ENCODE peak calls at places on chromosomes 2 and 18, in nine cellular contexts. B is HepG2, A is neural progenitor cell, X is IMR-90, L is trophoblast cell, V is mammary epithelial cell, U is SK-N-SH, R is neuronal stem cell, C is fibroblast of lung. S is an unnamed sample.

GRCh38 chr2:64327510-64328414 is 126.2 kb upstream of the LGALSL start:
- DNase-seq in V (no peak), U (peak), X (no peak), A (peak), C (peak), R (no peak), L (peak), B (no peak), S (no peak)

GRCh38 chr18:27661320-27662049 is 476.4 kb upstream of the CHST9 start:
- DNase-seq in X (no peak), L (no peak), V (no peak), A (peak), R (peak), B (no peak), C (no peak), U (no peak), S (no peak)

GRCh38 chr2:217832987-217833386 is 169.8 kb downstream of the TNS1 start:
- DNase-seq in A (no peak), R (no peak), V (no peak), C (no peak), L (no peak), B (no peak), X (no peak), U (no peak), S (no peak)

GRCh38 chr2:209663149-209663548 is 108.5 kb upstream of the UNC80 start:
- DNase-seq in A (peak), L (no peak), B (no peak), U (peak), C (peak), R (no peak), X (peak), V (no peak), S (no peak)

GRCh38 chr2:107712857-107713256 is 113.8 kb upstream of the RGPD4 start:
- DNase-seq in C (no peak), B (no peak), V (no peak), X (no peak), U (no peak), R (no peak), L (peak), A (no peak), S (no peak)

GRCh38 chr2:174730530-174731018 is 33.7 kb downstream of the CHRNA1 start:
- DNase-seq in V (no peak), R (no peak), C (no peak), X (no peak), B (no peak), A (peak), U (peak), L (peak), S (no peak)

GRCh38 chr2:239927424-239927981 is 97.6 kb downstream of the NDUFA10 start:
- DNase-seq in R (no peak), B (peak), C (peak), V (peak), L (peak), X (peak), U (no peak), A (no peak), S (no peak)

GRCh38 chr2:138516030-138516704 is 14.6 kb downstream of the SPOPL start:
- DNase-seq in A (no peak), B (peak), L (peak), U (no peak), C (no peak), X (peak), V (no peak), R (no peak), S (no peak)

GRCh38 chr2:28512607-28512965 is 16.7 kb downstream of the PLB1 start:
- DNase-seq in A (no peak), B (no peak), R (no peak), V (no peak), C (no peak), L (no peak), U (no peak), X (no peak), S (no peak)

GRCh38 chr18:79582978-79583377 is 96.6 kb upstream of the CTDP1 start:
- DNase-seq in A (no peak), X (no peak), B (no peak), R (no peak), U (no peak), L (no peak), V (no peak), C (no peak), S (no peak)

GRCh38 chr2:237927135-237927534 is 39.7 kb upstream of the UBE2F start:
- DNase-seq in A (peak), V (no peak), U (no peak), L (no peak), C (no peak), X (no peak), R (no peak), B (no peak), S (no peak)

GRCh38 chr2:173874899-173875247 is 90.3 kb downstream of the SP3 start:
- DNase-seq in L (no peak), B (no peak), A (no peak), V (no peak), R (no peak), U (no peak), C (no peak), X (no peak), S (no peak)

GRCh38 chr2:78973630-78974029 is 51.9 kb upstream of the REG3G start:
- DNase-seq in A (no peak), V (no peak), C (no peak), X (no peak), U (peak), B (no peak), L (no peak), R (no peak), S (no peak)

GRCh38 chr2:61770746-61771145 is 83.1 kb downstream of the FAM161A start:
- DNase-seq in L (no peak), U (no peak), R (no peak), X (peak), A (no peak), V (peak), C (peak), B (no peak), S (no peak)

GRCh38 chr2:237122214-237122666 is 36.6 kb downstream of the COPS8 start:
- DNase-seq in L (peak), C (peak), A (peak), X (peak), B (peak), V (peak), U (peak), R (no peak), S (no peak)

GRCh38 chr2:75870133-75870532 is 159.4 kb upstream of the GCFC2 start:
- DNase-seq in X (no peak), A (peak), B (no peak), U (no peak), V (no peak), C (no peak), L (no peak), R (no peak), S (no peak)

GRCh38 chr2:180523629-180524340 is 456.6 kb upstream of the UBE2E3 start:
- DNase-seq in L (peak), X (peak), B (no peak), U (no peak), V (peak), A (no peak), R (no peak), C (peak), S (no peak)

GRCh38 chr2:232447091-232447620 is 8.8 kb upstream of the ALPI start:
- DNase-seq in C (no peak), U (peak), X (no peak), B (no peak), R (no peak), A (no peak), L (no peak), V (no peak), S (no peak)

GRCh38 chr2:33443272-33443829 is 33.1 kb upstream of the RASGRP3 start:
- DNase-seq in B (no peak), R (no peak), X (peak), L (peak), V (no peak), A (no peak), U (no peak), C (peak), S (no peak)

GRCh38 chr2:226746206-226746800 is 53.3 kb downstream of the IRS1 start:
- DNase-seq in L (no peak), R (no peak), B (peak), A (no peak), V (no peak), U (no peak), X (no peak), C (no peak), S (no peak)

GRCh38 chr18:44759925-44760342 is 79.2 kb downstream of the SETBP1 start:
- DNase-seq in A (no peak), R (no peak), V (no peak), C (no peak), X (no peak), B (no peak), L (no peak), U (no peak), S (no peak)

GRCh38 chr2:131754929-131755720 is 227.4 kb downstream of the CCDC74A start:
- DNase-seq in C (no peak), V (no peak), X (no peak), U (no peak), R (no peak), B (no peak), A (no peak), L (no peak), S (no peak)

GRCh38 chr2:131753640-131754561 is 226.2 kb downstream of the CCDC74A start:
- DNase-seq in U (no peak), A (no peak), R (no peak), V (no peak), X (no peak), C (no peak), L (no peak), B (no peak), S (no peak)

GRCh38 chr2:131756141-131756907 is 228.6 kb downstream of the CCDC74A start:
- DNase-seq in R (no peak), L (no peak), B (no peak), A (no peak), V (no peak), U (no peak), X (no peak), C (no peak), S (no peak)
- H3K4me2 ChIP-seq in R (no peak), L (no peak), B (no peak), A (no peak), V (no peak), U (no peak), X (no peak), C (no peak), S (no peak)

DNA sequence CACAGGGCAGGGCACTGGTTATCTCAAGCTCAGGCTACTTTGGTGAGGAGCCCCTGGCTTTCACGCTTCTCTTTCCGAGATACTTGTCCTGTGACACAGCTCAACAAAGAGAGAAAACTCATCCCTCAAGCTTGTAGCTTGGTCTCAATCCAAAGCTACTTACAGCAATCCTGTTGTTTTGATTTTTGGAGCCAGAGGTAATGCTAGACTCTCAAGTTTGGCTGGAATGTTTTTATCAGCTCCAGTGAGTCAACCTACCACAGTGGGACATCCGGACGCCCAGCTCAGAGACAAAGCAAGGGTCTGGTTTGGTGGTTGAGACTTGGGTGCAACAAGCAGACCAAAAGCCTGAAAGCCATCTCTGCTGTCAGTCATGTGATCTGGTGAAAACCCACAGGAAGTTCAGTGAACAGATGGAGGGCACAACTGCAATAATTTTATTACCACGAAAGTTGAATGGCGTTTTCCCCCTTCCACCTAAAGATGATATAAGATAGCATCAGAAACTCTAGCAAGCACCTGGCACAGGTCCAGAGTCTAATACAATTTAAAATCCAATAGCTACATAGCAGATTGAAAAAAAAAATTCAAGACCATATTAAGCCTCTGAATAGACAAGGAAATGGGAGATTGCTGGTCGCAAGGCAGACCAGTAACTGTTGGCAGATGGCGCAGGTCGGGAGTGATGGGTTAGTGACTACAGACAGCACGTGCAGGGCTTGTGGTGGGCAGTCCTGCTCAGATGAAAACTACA is 102.3 kb upstream of the SMAD7 start:
- DNase-seq in A (no peak), L (peak), U (peak), V (peak), X (peak), R (no peak), C (peak), B (no peak), S (no peak)
- H3K27ac ChIP-seq in A (no peak), L (no peak), U (peak), V (no peak), X (peak), R (no peak), C (peak), B (no peak), S (no peak)

GRCh38 chr2:43179947-43180346 is 46.5 kb downstream of the ZFP36L2 start:
- DNase-seq in L (no peak), C (no peak), X (no peak), V (no peak), R (no peak), A (peak), B (no peak), U (no peak), S (no peak)

GRCh38 chr2:43176449-43176848 is 50.0 kb downstream of the ZFP36L2 start:
- DNase-seq in A (no peak), B (no peak), R (no peak), C (no peak), U (no peak), V (no peak), X (no peak), L (no peak), S (no peak)

GRCh38 chr2:43180901-43181300 is 45.5 kb downstream of the ZFP36L2 start:
- DNase-seq in L (no peak), B (no peak), C (no peak), R (no peak), A (no peak), U (no peak), X (no peak), V (no peak), S (no peak)

GRCh38 chr2:43178055-43178598 is 48.3 kb downstream of the ZFP36L2 start:
- DNase-seq in X (no peak), R (no peak), C (no peak), U (no peak), V (no peak), A (no peak), L (no peak), B (no peak), S (no peak)

GRCh38 chr2:43178602-43179542 is 47.5 kb downstream of the ZFP36L2 start:
- DNase-seq in B (peak), L (peak), A (peak), V (peak), X (peak), R (no peak), U (peak), C (peak), S (no peak)
- H3K4me3 ChIP-seq in B (peak), L (no peak), A (no peak), V (no peak), X (no peak), R (no peak), U (no peak), C (no peak), S (no peak)

GRCh38 chr2:200042102-200042735 is 86.8 kb downstream of the MAIP1 start:
- DNase-seq in L (peak), A (no peak), B (no peak), R (no peak), U (no peak), X (peak), C (peak), V (peak), S (no peak)
- H3K4me2 ChIP-seq in L (no peak), A (no peak), B (no peak), R (no peak), U (no peak), X (peak), C (no peak), V (no peak), S (no peak)